ENCODE peak calls at places on chromosomes 12 and 14, in five cellular contexts. One of them, this sample, is unnamed.

GRCh38 chr12:74043343-74043742 is 494.3 kb upstream of the ATXN7L3B start:
- DNase-seq in T-helper 1 cell: no peak
- DNase-seq in activated naive CD4-positive, alpha-beta T cell treated with anti-CD3 and anti-CD28 coated beads, Interleukin-2, amount 10 ng/mL, durations not matched to agents 7 days and 5 days: no peak
- DNase-seq in GM23248: peak
- DNase-seq in epithelial cell of esophagus: peak
- DNase-seq in this sample: no peak

GRCh38 chr14:90678846-90679362 is 137.3 kb downstream of the TTC7B start:
- DNase-seq in GM23248: no peak
- DNase-seq in activated naive CD4-positive, alpha-beta T cell treated with anti-CD3 and anti-CD28 coated beads, Interleukin-2, amount 10 ng/mL, durations not matched to agents 7 days and 5 days: no peak
- DNase-seq in epithelial cell of esophagus: peak
- DNase-seq in T-helper 1 cell: no peak
- DNase-seq in this sample: no peak

GRCh38 chr12:116164263-116164817 is 113.2 kb downstream of the MED13L start:
- DNase-seq in activated naive CD4-positive, alpha-beta T cell treated with anti-CD3 and anti-CD28 coated beads, Interleukin-2, amount 10 ng/mL, durations not matched to agents 7 days and 5 days: no peak
- DNase-seq in T-helper 1 cell: no peak
- DNase-seq in epithelial cell of esophagus: no peak
- DNase-seq in GM23248: peak
- DNase-seq in this sample: peak

GRCh38 chr12:52186135-52186840 is 5.5 kb downstream of the KRT80 start:
- DNase-seq in GM23248: peak
- DNase-seq in activated naive CD4-positive, alpha-beta T cell treated with anti-CD3 and anti-CD28 coated beads, Interleukin-2, amount 10 ng/mL, durations not matched to agents 7 days and 5 days: no peak
- DNase-seq in T-helper 1 cell: no peak
- DNase-seq in epithelial cell of esophagus: peak
- DNase-seq in this sample: peak

GRCh38 chr12:92505373-92506340 is 197.1 kb upstream of the PLEKHG7 start:
- DNase-seq in epithelial cell of esophagus: no peak
- DNase-seq in T-helper 1 cell: peak
- DNase-seq in activated naive CD4-positive, alpha-beta T cell treated with anti-CD3 and anti-CD28 coated beads, Interleukin-2, amount 10 ng/mL, durations not matched to agents 7 days and 5 days: peak
- DNase-seq in GM23248: peak
- DNase-seq in this sample: peak

GRCh38 chr12:3603576-3603975 is 112.6 kb downstream of the PRMT8 start:
- DNase-seq in GM23248: no peak
- DNase-seq in epithelial cell of esophagus: no peak
- DNase-seq in activated naive CD4-positive, alpha-beta T cell treated with anti-CD3 and anti-CD28 coated beads, Interleukin-2, amount 10 ng/mL, durations not matched to agents 7 days and 5 days: no peak
- DNase-seq in T-helper 1 cell: no peak
- DNase-seq in this sample: no peak

GRCh38 chr12:107379852-107380567 is 286.7 kb upstream of the CRY1 start:
- DNase-seq in GM23248: peak
- DNase-seq in T-helper 1 cell: no peak
- DNase-seq in epithelial cell of esophagus: peak
- DNase-seq in activated naive CD4-positive, alpha-beta T cell treated with anti-CD3 and anti-CD28 coated beads, Interleukin-2, amount 10 ng/mL, durations not matched to agents 7 days and 5 days: no peak
- DNase-seq in this sample: peak

GRCh38 chr12:100146252-100146651 is 3.6 kb upstream of the BLTP3B start:
- DNase-seq in epithelial cell of esophagus: no peak
- DNase-seq in GM23248: no peak
- DNase-seq in T-helper 1 cell: no peak
- DNase-seq in activated naive CD4-positive, alpha-beta T cell treated with anti-CD3 and anti-CD28 coated beads, Interleukin-2, amount 10 ng/mL, durations not matched to agents 7 days and 5 days: no peak
- DNase-seq in this sample: no peak

GRCh38 chr12:69241444-69242092 is 2.2 kb downstream of the CPSF6 start:
- DNase-seq in epithelial cell of esophagus: no peak
- DNase-seq in GM23248: peak
- DNase-seq in T-helper 1 cell: no peak
- DNase-seq in activated naive CD4-positive, alpha-beta T cell treated with anti-CD3 and anti-CD28 coated beads, Interleukin-2, amount 10 ng/mL, durations not matched to agents 7 days and 5 days: no peak
- DNase-seq in this sample: peak

GRCh38 chr12:66119229-66119869 is 11.2 kb downstream of the LLPH start:
- DNase-seq in T-helper 1 cell: no peak
- DNase-seq in epithelial cell of esophagus: no peak
- DNase-seq in GM23248: peak
- DNase-seq in activated naive CD4-positive, alpha-beta T cell treated with anti-CD3 and anti-CD28 coated beads, Interleukin-2, amount 10 ng/mL, durations not matched to agents 7 days and 5 days: no peak
- DNase-seq in this sample: peak

GRCh38 chr14:52251724-52252123 is 15.8 kb upstream of the PTGDR start:
- DNase-seq in epithelial cell of esophagus: no peak
- DNase-seq in activated naive CD4-positive, alpha-beta T cell treated with anti-CD3 and anti-CD28 coated beads, Interleukin-2, amount 10 ng/mL, durations not matched to agents 7 days and 5 days: no peak
- DNase-seq in T-helper 1 cell: no peak
- DNase-seq in GM23248: no peak
- DNase-seq in this sample: no peak

GRCh38 chr12:120240495-120240833 is 25.1 kb downstream of the PXN start:
- DNase-seq in GM23248: no peak
- DNase-seq in T-helper 1 cell: no peak
- DNase-seq in activated naive CD4-positive, alpha-beta T cell treated with anti-CD3 and anti-CD28 coated beads, Interleukin-2, amount 10 ng/mL, durations not matched to agents 7 days and 5 days: no peak
- DNase-seq in epithelial cell of esophagus: no peak
- DNase-seq in this sample: no peak

GRCh38 chr12:127582074-127582473 is 684.9 kb upstream of the TMEM132C start:
- DNase-seq in T-helper 1 cell: no peak
- DNase-seq in epithelial cell of esophagus: no peak
- DNase-seq in activated naive CD4-positive, alpha-beta T cell treated with anti-CD3 and anti-CD28 coated beads, Interleukin-2, amount 10 ng/mL, durations not matched to agents 7 days and 5 days: no peak
- DNase-seq in GM23248: peak
- DNase-seq in this sample: no peak

GRCh38 chr12:108649126-108649525 is 15.4 kb upstream of the SELPLG start:
- DNase-seq in epithelial cell of esophagus: no peak
- DNase-seq in T-helper 1 cell: no peak
- DNase-seq in activated naive CD4-positive, alpha-beta T cell treated with anti-CD3 and anti-CD28 coated beads, Interleukin-2, amount 10 ng/mL, durations not matched to agents 7 days and 5 days: no peak
- DNase-seq in GM23248: peak
- DNase-seq in this sample: peak

GRCh38 chr12:43676183-43676813 is 82.3 kb downstream of the PUS7L start:
- DNase-seq in T-helper 1 cell: no peak
- DNase-seq in GM23248: peak
- DNase-seq in activated naive CD4-positive, alpha-beta T cell treated with anti-CD3 and anti-CD28 coated beads, Interleukin-2, amount 10 ng/mL, durations not matched to agents 7 days and 5 days: peak
- DNase-seq in epithelial cell of esophagus: peak
- DNase-seq in this sample: peak

GRCh38 chr14:80954771-80955299 is 586 bp upstream of the TSHR start:
- DNase-seq in T-helper 1 cell: peak
- DNase-seq in activated naive CD4-positive, alpha-beta T cell treated with anti-CD3 and anti-CD28 coated beads, Interleukin-2, amount 10 ng/mL, durations not matched to agents 7 days and 5 days: peak
- DNase-seq in GM23248: peak
- DNase-seq in epithelial cell of esophagus: peak
- DNase-seq in this sample: peak

GRCh38 chr12:57765003-57765697 is 1.7 kb downstream of the CYP27B1 start:
- DNase-seq in T-helper 1 cell: peak
- DNase-seq in epithelial cell of esophagus: peak
- DNase-seq in GM23248: peak
- DNase-seq in activated naive CD4-positive, alpha-beta T cell treated with anti-CD3 and anti-CD28 coated beads, Interleukin-2, amount 10 ng/mL, durations not matched to agents 7 days and 5 days: peak
- DNase-seq in this sample: peak

GRCh38 chr14:61472025-61472672 is 150.8 kb downstream of the PRKCH start:
- DNase-seq in activated naive CD4-positive, alpha-beta T cell treated with anti-CD3 and anti-CD28 coated beads, Interleukin-2, amount 10 ng/mL, durations not matched to agents 7 days and 5 days: peak
- DNase-seq in T-helper 1 cell: peak
- DNase-seq in epithelial cell of esophagus: peak
- DNase-seq in GM23248: peak
- DNase-seq in this sample: peak

GRCh38 chr12:103652808-103653207 is 65.7 kb downstream of the STAB2 start:
- DNase-seq in epithelial cell of esophagus: no peak
- DNase-seq in activated naive CD4-positive, alpha-beta T cell treated with anti-CD3 and anti-CD28 coated beads, Interleukin-2, amount 10 ng/mL, durations not matched to agents 7 days and 5 days: no peak
- DNase-seq in GM23248: no peak
- DNase-seq in T-helper 1 cell: no peak
- DNase-seq in this sample: no peak

GRCh38 chr12:105805730-105806390 is 332.9 kb downstream of the NUAK1 start:
- DNase-seq in GM23248: no peak
- DNase-seq in epithelial cell of esophagus: peak
- DNase-seq in activated naive CD4-positive, alpha-beta T cell treated with anti-CD3 and anti-CD28 coated beads, Interleukin-2, amount 10 ng/mL, durations not matched to agents 7 days and 5 days: no peak
- DNase-seq in T-helper 1 cell: no peak
- DNase-seq in this sample: no peak

GRCh38 chr14:36580856-36581831 is 1.3 kb downstream of the NKX2-8 start:
- DNase-seq in T-helper 1 cell: no peak
- DNase-seq in activated naive CD4-positive, alpha-beta T cell treated with anti-CD3 and anti-CD28 coated beads, Interleukin-2, amount 10 ng/mL, durations not matched to agents 7 days and 5 days: no peak
- DNase-seq in GM23248: peak
- DNase-seq in epithelial cell of esophagus: peak
- DNase-seq in this sample: peak

GRCh38 chr14:82501554-82501953 is 967.9 kb upstream of the SEL1L start:
- DNase-seq in activated naive CD4-positive, alpha-beta T cell treated with anti-CD3 and anti-CD28 coated beads, Interleukin-2, amount 10 ng/mL, durations not matched to agents 7 days and 5 days: no peak
- DNase-seq in T-helper 1 cell: no peak
- DNase-seq in epithelial cell of esophagus: no peak
- DNase-seq in GM23248: no peak
- DNase-seq in this sample: no peak

This sample was measured in IMR-90.